ENCODE peak calls at places on chromosomes 13 and 19, in six cellular contexts. R is fibroblast of lung, N is BJ, U is Peyer's patch, C is ascending aorta, X is esophagus squamous epithelium. P is an unnamed sample. For H3K27me3, the result is how much of the 10 kb centered on the place peaks cover.

GRCh38 chr13:29105779-29106178 is 285.6 kb downstream of the MTUS2 start:
- DNase-seq in U (no peak), C (no peak), N (no peak), R (no peak), X (no peak), P (no peak)

GRCh38 chr13:20191902-20192469 is 752 bp downstream of the GJB2 start:
- DNase-seq in X (no peak), R (peak), C (no peak), N (no peak), U (no peak), P (no peak)

GRCh38 chr13:39451301-39451700 is 151.7 kb downstream of the LHFPL6 start:
- DNase-seq in N (no peak), X (no peak), R (peak), C (no peak), U (no peak), P (no peak)

GRCh38 chr13:30581582-30581981 is 36.1 kb upstream of the USPL1 start:
- DNase-seq in C (no peak), N (no peak), U (no peak), R (no peak), X (no peak), P (no peak)

GRCh38 chr19:55041627-55042343 is 3.7 kb upstream of the GP6 start:
- DNase-seq in R (no peak), U (no peak), X (no peak), C (no peak), N (no peak), P (no peak)

GRCh38 chr13:29507356-29507755 is 88.1 kb downstream of the SLC7A1 start:
- DNase-seq in C (no peak), X (no peak), R (no peak), U (peak), N (no peak), P (no peak)

GRCh38 chr13:44730099-44730498 is 154.0 kb upstream of the TSC22D1 start:
- DNase-seq in X (no peak), U (no peak), R (no peak), C (no peak), N (no peak), P (no peak)

GRCh38 chr13:105984236-105984635 is 551.2 kb downstream of the EFNB2 start:
- DNase-seq in N (no peak), R (no peak), C (no peak), U (no peak), X (no peak), P (no peak)

GRCh38 chr19:33248553-33248953 is 22.9 kb upstream of the SLC7A10 start:
- DNase-seq in C (no peak), N (no peak), R (no peak), U (no peak), X (no peak), P (no peak)

GRCh38 chr19:39500543-39500942 is 1.8 kb downstream of the DLL3 start:
- DNase-seq in N (no peak), C (no peak), R (no peak), X (no peak), U (no peak), P (no peak)
- H3K27me3 ChIP-seq in N (under half), C (under half), R (under half), X (under half), U (under half), P (under half)

GRCh38 chr13:99978781-99979452 is 2.7 kb upstream of the ZIC2 start:
- DNase-seq in X (no peak), N (no peak), C (no peak), U (no peak), R (no peak), P (no peak)
- H3K4me3 ChIP-seq in X (no peak), N (no peak), C (no peak), U (no peak), R (no peak), P (peak)

DNA sequence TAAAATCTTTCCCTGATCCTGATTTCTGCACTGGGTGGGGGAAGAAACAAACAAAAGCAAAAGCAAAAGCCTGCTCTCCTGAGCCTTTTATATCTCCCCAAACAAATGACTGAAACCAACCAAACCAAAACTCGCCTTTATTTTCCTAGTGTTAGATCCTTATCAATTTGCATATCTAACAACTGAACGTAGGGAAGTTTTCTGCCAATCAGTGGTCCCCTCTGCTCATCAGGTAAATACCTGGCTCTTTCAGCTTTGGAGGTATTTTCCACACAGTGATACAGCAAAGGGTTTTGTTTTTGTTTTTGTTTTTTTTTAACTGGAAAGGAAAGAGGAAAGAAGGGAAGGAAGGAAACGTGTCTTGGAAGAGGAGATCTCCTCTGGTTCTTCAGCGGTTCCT is 3.3 kb downstream of the AMER2 start:
- DNase-seq in N (no peak), R (no peak), C (no peak), U (no peak), X (no peak), P (no peak)
- H3K27me3 ChIP-seq in N (under half), R (under half), C (under half), U (under half), X (under half), P (under half)

GRCh38 chr19:6577410-6578125 is 13.4 kb downstream of the CD70 start:
- DNase-seq in N (no peak), X (no peak), C (no peak), R (no peak), U (peak), P (no peak)
- H3K4me3 ChIP-seq in N (no peak), X (no peak), C (no peak), R (no peak), U (no peak), P (no peak)

DNA sequence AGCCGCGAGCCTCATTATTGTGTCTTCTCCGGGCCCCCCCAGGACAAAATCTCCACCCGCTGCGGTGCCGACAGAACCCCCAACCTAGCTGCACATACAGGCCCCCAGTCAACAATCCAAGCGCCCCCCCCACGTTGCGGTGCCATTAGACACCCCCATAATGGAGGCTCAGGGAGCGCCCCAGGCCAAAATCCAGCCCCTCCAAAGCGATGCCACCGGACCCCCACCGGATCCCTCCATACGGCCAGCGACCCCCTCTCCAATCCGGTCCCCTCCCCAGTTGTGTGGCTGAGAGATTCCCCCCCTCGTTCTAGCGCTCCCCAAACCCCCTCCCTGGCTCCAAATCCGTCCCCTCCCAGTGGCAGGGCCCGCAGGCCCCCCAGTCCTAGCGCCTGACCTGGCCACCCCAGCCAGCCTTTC is 21.5 kb upstream of the SEMA6B start:
- DNase-seq in R (no peak), X (no peak), N (no peak), U (no peak), C (no peak), P (no peak)
- H3K27me3 ChIP-seq in R (under half), X (under half), N (under half), U (under half), C (under half), P (under half)

DNA sequence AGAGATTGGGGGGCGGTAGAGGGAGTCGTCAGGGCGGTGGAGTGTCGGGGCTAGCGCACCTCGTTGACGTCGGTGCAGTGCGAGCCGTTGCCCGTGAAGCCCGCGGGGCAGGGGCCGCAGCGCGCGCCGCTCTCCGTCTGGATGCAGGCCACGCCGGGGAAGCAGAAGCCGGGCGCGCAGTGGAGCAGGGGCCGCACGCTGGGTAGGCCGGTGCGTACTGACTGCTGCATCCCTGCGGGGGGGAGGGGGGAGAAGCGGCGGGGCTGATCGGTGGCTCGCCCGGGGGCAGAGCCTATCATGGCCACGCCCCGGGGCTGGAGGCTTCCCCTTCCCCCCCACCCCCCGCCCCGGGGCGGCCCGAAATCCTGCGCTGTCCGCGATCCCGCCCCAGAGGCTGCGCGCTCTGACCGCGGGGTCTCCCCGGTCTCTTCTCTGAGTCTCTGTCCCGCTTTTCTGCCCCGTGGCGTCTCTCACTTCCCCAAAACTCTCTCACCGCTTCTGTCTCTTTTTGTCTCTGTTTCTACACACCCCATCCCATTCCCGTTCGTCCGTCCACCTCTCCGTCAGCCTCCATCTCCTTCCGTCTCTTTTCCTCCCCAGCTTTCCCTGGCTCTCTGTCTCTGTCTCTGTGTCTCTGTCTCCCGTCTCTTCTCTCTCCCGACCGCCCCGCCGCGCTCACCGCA is 1.1 kb downstream of the COMP start:
- DNase-seq in U (peak), C (no peak), R (peak), N (no peak), X (no peak), P (no peak)
- H3K4me3 ChIP-seq in U (peak), C (peak), R (no peak), N (peak), X (no peak), P (peak)